ENCODE peak calls at places on chromosomes 6 and 20, in five cellular contexts. One of them, this sample, is unnamed.

GRCh38 chr6:753486-753885 is 60.5 kb upstream of the EXOC2 start:
- DNase-seq in H9: no peak
- DNase-seq in neuronal stem cell: no peak
- DNase-seq in H1: no peak
- DNase-seq in mesenchymal stem cell: no peak
- DNase-seq in this sample: no peak

GRCh38 chr6:5325173-5325572 is 63.9 kb downstream of the FARS2 start:
- DNase-seq in H9: no peak
- DNase-seq in neuronal stem cell: no peak
- DNase-seq in H1: no peak
- DNase-seq in mesenchymal stem cell: no peak
- DNase-seq in this sample: no peak

GRCh38 chr6:28597924-28598323 is 72.2 kb downstream of the GPX5 start:
- DNase-seq in H9: no peak
- DNase-seq in neuronal stem cell: no peak
- DNase-seq in H1: no peak
- DNase-seq in mesenchymal stem cell: peak
- DNase-seq in this sample: peak

GRCh38 chr6:53928641-53929339 is 134.0 kb downstream of the LRRC1 start:
- DNase-seq in H9: no peak
- DNase-seq in neuronal stem cell: no peak
- DNase-seq in H1: no peak
- DNase-seq in mesenchymal stem cell: no peak
- DNase-seq in this sample: no peak

GRCh38 chr6:151098166-151098565 is 141.6 kb upstream of the AKAP12 start:
- DNase-seq in H9: no peak
- DNase-seq in neuronal stem cell: no peak
- DNase-seq in H1: no peak
- DNase-seq in mesenchymal stem cell: no peak
- DNase-seq in this sample: no peak

GRCh38 chr6:108669673-108670072 is 109.0 kb downstream of the FOXO3 start:
- DNase-seq in H9: no peak
- DNase-seq in neuronal stem cell: no peak
- DNase-seq in H1: no peak
- DNase-seq in mesenchymal stem cell: no peak
- DNase-seq in this sample: no peak

GRCh38 chr6:129684903-129685639 is 24.9 kb downstream of the ARHGAP18 start:
- DNase-seq in H9: no peak
- DNase-seq in neuronal stem cell: no peak
- DNase-seq in H1: no peak
- DNase-seq in mesenchymal stem cell: no peak
- DNase-seq in this sample: no peak

GRCh38 chr6:44699851-44700250 is 312.3 kb downstream of the CDC5L start:
- DNase-seq in H9: no peak
- DNase-seq in neuronal stem cell: no peak
- DNase-seq in H1: no peak
- DNase-seq in mesenchymal stem cell: no peak
- DNase-seq in this sample: no peak

GRCh38 chr20:49937023-49937929 is 1.1 kb downstream of the RNF114 start:
- DNase-seq in H9: no peak
- DNase-seq in neuronal stem cell: no peak
- DNase-seq in H1: no peak
- DNase-seq in mesenchymal stem cell: no peak
- DNase-seq in this sample: no peak

GRCh38 chr6:5135783-5136376 is 50.7 kb downstream of the PPP1R3G start:
- DNase-seq in H9: no peak
- DNase-seq in neuronal stem cell: no peak
- DNase-seq in H1: no peak
- DNase-seq in mesenchymal stem cell: peak
- DNase-seq in this sample: peak

DNA sequence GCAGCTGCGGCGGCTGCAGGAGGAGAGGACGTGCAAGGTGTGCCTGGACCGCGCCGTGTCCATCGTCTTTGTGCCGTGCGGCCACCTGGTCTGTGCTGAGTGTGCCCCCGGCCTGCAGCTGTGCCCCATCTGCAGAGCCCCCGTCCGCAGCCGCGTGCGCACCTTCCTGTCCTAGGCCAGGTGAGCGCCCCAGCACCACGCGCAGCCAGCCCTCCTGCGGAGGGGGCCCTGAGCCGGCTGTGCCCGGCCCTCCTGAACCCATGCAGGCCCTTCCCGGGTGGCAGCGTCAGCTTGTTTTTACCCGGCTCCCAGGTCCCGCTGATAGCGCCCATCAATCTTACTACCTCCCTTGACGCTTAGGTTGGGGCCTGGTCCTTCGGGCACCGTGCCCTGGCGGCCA is 3.7 kb downstream of the BIRC7 start:
- DNase-seq in H9: no peak
- DNase-seq in neuronal stem cell: no peak
- DNase-seq in H1: no peak
- DNase-seq in mesenchymal stem cell: no peak
- DNase-seq in this sample: no peak
- H2BK12ac ChIP-seq in H9: no peak
- H2BK12ac ChIP-seq in neuronal stem cell: no peak
- H2BK12ac ChIP-seq in H1: no peak
- H2BK12ac ChIP-seq in mesenchymal stem cell: no peak
- H2BK12ac ChIP-seq in this sample: no peak

DNA sequence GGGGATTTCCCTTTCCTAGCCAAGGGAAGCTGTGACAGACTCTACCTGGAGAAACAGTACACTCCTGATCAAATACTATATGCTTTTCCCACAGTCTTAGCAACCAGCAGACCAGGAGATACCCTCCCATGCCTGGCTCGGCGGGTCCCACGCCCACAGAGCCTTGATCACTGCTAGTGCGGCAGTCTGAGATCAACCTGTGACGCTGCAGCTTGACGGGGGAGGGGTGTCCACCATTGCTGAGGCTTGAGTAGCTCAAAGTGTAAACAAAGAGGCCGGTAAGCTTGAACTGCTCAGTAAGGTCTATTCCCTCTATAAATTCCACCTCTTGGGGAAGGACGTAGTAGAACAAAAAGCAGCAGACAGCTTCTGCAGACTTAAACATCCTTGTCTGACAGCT is 63.2 kb downstream of the WASF1 start:
- DNase-seq in H9: no peak
- DNase-seq in neuronal stem cell: no peak
- DNase-seq in H1: no peak
- DNase-seq in mesenchymal stem cell: no peak
- DNase-seq in this sample: no peak
- H2BK12ac ChIP-seq in H9: no peak
- H2BK12ac ChIP-seq in neuronal stem cell: no peak
- H2BK12ac ChIP-seq in H1: no peak
- H2BK12ac ChIP-seq in mesenchymal stem cell: no peak
- H2BK12ac ChIP-seq in this sample: no peak

GRCh38 chr20:60459212-60459611 is 501.0 kb downstream of the CDH26 start:
- DNase-seq in H9: no peak
- DNase-seq in neuronal stem cell: no peak
- DNase-seq in H1: no peak
- DNase-seq in mesenchymal stem cell: no peak
- DNase-seq in this sample: no peak

GRCh38 chr20:60463798-60464197 is 505.6 kb downstream of the CDH26 start:
- DNase-seq in H9: no peak
- DNase-seq in neuronal stem cell: no peak
- DNase-seq in H1: no peak
- DNase-seq in mesenchymal stem cell: no peak
- DNase-seq in this sample: peak

GRCh38 chr20:60465993-60466682 is 507.9 kb downstream of the CDH26 start:
- DNase-seq in H9: peak
- DNase-seq in neuronal stem cell: no peak
- DNase-seq in H1: no peak
- DNase-seq in mesenchymal stem cell: no peak
- DNase-seq in this sample: no peak

GRCh38 chr20:60465439-60465838 is 507.2 kb downstream of the CDH26 start:
- DNase-seq in H9: no peak
- DNase-seq in neuronal stem cell: no peak
- DNase-seq in H1: no peak
- DNase-seq in mesenchymal stem cell: no peak
- DNase-seq in this sample: no peak

DNA sequence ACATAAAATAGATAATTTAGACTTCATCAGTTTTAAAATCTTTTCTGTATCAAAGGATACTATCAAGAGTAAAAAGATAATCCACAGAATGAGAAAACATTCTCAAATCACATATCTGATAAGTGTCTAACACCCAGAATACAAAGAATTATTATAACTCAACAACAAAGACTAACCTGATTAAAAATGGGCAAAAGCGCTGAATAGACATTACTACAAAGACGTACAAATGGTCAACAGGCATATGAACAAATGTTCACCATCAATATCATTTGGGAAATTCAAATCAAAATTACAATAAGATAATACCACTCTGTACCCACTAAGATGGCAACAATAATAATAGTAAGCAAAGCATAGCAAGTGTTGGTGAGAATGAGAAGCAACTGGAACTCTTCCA is 503.8 kb downstream of the CDH26 start:
- DNase-seq in H9: no peak
- DNase-seq in neuronal stem cell: no peak
- DNase-seq in H1: no peak
- DNase-seq in mesenchymal stem cell: no peak
- DNase-seq in this sample: no peak
- H2BK12ac ChIP-seq in H9: no peak
- H2BK12ac ChIP-seq in neuronal stem cell: no peak
- H2BK12ac ChIP-seq in H1: no peak
- H2BK12ac ChIP-seq in mesenchymal stem cell: no peak
- H2BK12ac ChIP-seq in this sample: no peak

GRCh38 chr6:156434795-156435190 is 342.4 kb upstream of the ARID1B start:
- DNase-seq in H9: no peak
- DNase-seq in neuronal stem cell: no peak
- DNase-seq in H1: no peak
- DNase-seq in mesenchymal stem cell: no peak
- DNase-seq in this sample: no peak

GRCh38 chr6:156438519-156438918 is 338.7 kb upstream of the ARID1B start:
- DNase-seq in H9: no peak
- DNase-seq in neuronal stem cell: no peak
- DNase-seq in H1: no peak
- DNase-seq in mesenchymal stem cell: no peak
- DNase-seq in this sample: no peak

GRCh38 chr6:156437084-156437879 is 339.9 kb upstream of the ARID1B start:
- DNase-seq in H9: no peak
- DNase-seq in neuronal stem cell: no peak
- DNase-seq in H1: no peak
- DNase-seq in mesenchymal stem cell: no peak
- DNase-seq in this sample: no peak

GRCh38 chr6:156440688-156441087 is 336.5 kb upstream of the ARID1B start:
- DNase-seq in H9: no peak
- DNase-seq in neuronal stem cell: no peak
- DNase-seq in H1: no peak
- DNase-seq in mesenchymal stem cell: no peak
- DNase-seq in this sample: no peak
- H2BK12ac ChIP-seq in H9: no peak
- H2BK12ac ChIP-seq in neuronal stem cell: no peak
- H2BK12ac ChIP-seq in H1: no peak
- H2BK12ac ChIP-seq in mesenchymal stem cell: no peak
- H2BK12ac ChIP-seq in this sample: no peak

DNA sequence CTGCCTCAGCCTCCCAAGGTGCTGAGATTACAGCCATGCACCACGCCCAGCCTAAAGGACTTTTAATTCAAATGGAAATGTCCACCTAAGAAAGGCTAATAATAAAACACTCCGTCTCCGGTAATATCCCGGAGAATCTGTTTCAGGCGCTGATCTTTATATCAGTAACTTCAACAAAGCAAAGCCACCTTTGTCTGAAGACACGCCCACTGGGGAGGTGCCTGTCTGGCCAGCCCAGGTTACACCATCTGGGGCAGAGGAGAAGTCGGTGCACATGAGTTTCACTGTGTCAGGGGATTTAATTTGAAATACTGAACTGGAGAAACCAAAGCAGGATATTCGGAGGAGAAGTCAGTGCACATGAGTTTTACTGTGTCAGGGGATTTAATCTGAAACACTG is 9.4 kb downstream of the SERPINB6 start:
- DNase-seq in H9: peak
- DNase-seq in neuronal stem cell: no peak
- DNase-seq in H1: no peak
- DNase-seq in mesenchymal stem cell: no peak
- DNase-seq in this sample: peak
- H2BK12ac ChIP-seq in H9: no peak
- H2BK12ac ChIP-seq in neuronal stem cell: no peak
- H2BK12ac ChIP-seq in H1: peak
- H2BK12ac ChIP-seq in mesenchymal stem cell: no peak
- H2BK12ac ChIP-seq in this sample: no peak

This sample was measured in trophoblast cell.